ENCODE peak calls at places on chromosome 17, in five cellular contexts. W, I, B, C and Y are unnamed samples.

GRCh38 chr17:49996495-49997255 is 1.7 kb upstream of the DLX3 start:
- DNase-seq in B (peak), C (peak), W (peak), I (no peak), Y (peak)

GRCh38 chr17:48575066-48575582 is 3.0 kb downstream of the HOXB4 start:
- DNase-seq in C (no peak), B (no peak), W (no peak), I (no peak), Y (no peak)

GRCh38 chr17:50939542-50939794 is 73.3 kb upstream of the TOB1 start:
- DNase-seq in C (no peak), B (no peak), W (no peak), I (no peak), Y (no peak)

GRCh38 chr17:36812762-36813161 is 124.5 kb upstream of the LHX1 start:
- DNase-seq in C (no peak), W (no peak), I (no peak), B (no peak), Y (no peak)

GRCh38 chr17:59840329-59840907 is 52.3 kb downstream of the TUBD1 start:
- DNase-seq in W (no peak), I (no peak), B (no peak), C (no peak), Y (no peak)

GRCh38 chr17:20988001-20988641 is 54.7 kb downstream of the USP22 start:
- DNase-seq in W (no peak), I (no peak), C (no peak), B (no peak), Y (no peak)

GRCh38 chr17:4161560-4162221 is 18.7 kb downstream of the CYB5D2 start:
- DNase-seq in W (no peak), B (no peak), C (no peak), I (no peak), Y (no peak)

GRCh38 chr17:28252436-28252835 is 66.6 kb upstream of the TMEM97 start:
- DNase-seq in I (no peak), W (no peak), C (no peak), B (no peak), Y (no peak)

GRCh38 chr17:21463779-21464407 is 87.7 kb downstream of the KCNJ12 start:
- DNase-seq in B (no peak), W (no peak), C (no peak), I (no peak), Y (no peak)

GRCh38 chr17:76994237-76994637 is 126.0 kb downstream of the MGAT5B start:
- DNase-seq in I (no peak), C (no peak), B (peak), W (no peak), Y (no peak)

GRCh38 chr17:57669671-57670529 is 75.2 kb downstream of the CCDC182 start:
- DNase-seq in I (no peak), W (no peak), C (no peak), B (no peak), Y (no peak)

GRCh38 chr17:77507116-77507885 is 366.5 kb downstream of the SEC14L1 start:
- DNase-seq in I (no peak), C (no peak), W (no peak), B (no peak), Y (no peak)

GRCh38 chr17:20123209-20123608 is 114.0 kb downstream of the SPECC1 start:
- DNase-seq in I (no peak), B (no peak), W (no peak), C (no peak), Y (no peak)

GRCh38 chr17:7034955-7035590 is 742 bp upstream of the SLC16A13 start:
- DNase-seq in W (no peak), I (no peak), C (no peak), B (no peak), Y (no peak)

GRCh38 chr17:81858170-81858966 is 2.0 kb downstream of the P4HB start:
- DNase-seq in B (no peak), I (no peak), C (no peak), W (no peak), Y (no peak)

GRCh38 chr17:78679495-78680395 is 102.3 kb downstream of the CYTH1 start:
- DNase-seq in I (no peak), B (no peak), W (no peak), C (no peak), Y (no peak)

GRCh38 chr17:32828822-32829221 is 48.1 kb downstream of the MYO1D start:
- DNase-seq in B (no peak), I (no peak), W (no peak), C (no peak), Y (no peak)

GRCh38 chr17:69654981-69655581 is 240.6 kb downstream of the MAP2K6 start:
- DNase-seq in C (no peak), W (no peak), B (no peak), I (no peak), Y (no peak)

GRCh38 chr17:7295230-7296180 is 1.1 kb upstream of the YBX2 start:
- DNase-seq in I (no peak), W (no peak), C (no peak), B (no peak), Y (no peak)

GRCh38 chr17:80866050-80866793 is 125.4 kb upstream of the CHMP6 start:
- DNase-seq in W (peak), I (no peak), B (peak), C (peak), Y (peak)

GRCh38 chr17:75774988-75775668 is 9.5 kb upstream of the UNK start:
- DNase-seq in B (no peak), W (no peak), C (no peak), I (no peak), Y (no peak)

GRCh38 chr17:41959336-41960095 is 7.1 kb upstream of the CNP start:
- DNase-seq in I (peak), B (peak), C (no peak), W (no peak), Y (no peak)

GRCh38 chr17:45160505-45161287 is 979 bp upstream of the HEXIM2 start:
- DNase-seq in I (peak), B (peak), C (peak), W (peak), Y (peak)

GRCh38 chr17:72120878-72121163 is at the start of gene SOX9:
- DNase-seq in I (no peak), W (no peak), B (peak), C (no peak), Y (no peak)

GRCh38 chr17:74639704-74640142 is 16.2 kb upstream of the CD300E start:
- DNase-seq in I (no peak), B (no peak), C (no peak), W (no peak), Y (no peak)

GRCh38 chr17:60554377-60554788 is 28.3 kb upstream of the APPBP2 start:
- DNase-seq in W (no peak), I (no peak), C (no peak), B (no peak), Y (no peak)

GRCh38 chr17:44961921-44962350 is 6.2 kb downstream of the C1QL1 start:
- DNase-seq in B (no peak), W (no peak), I (no peak), C (no peak), Y (no peak)

GRCh38 chr17:50310455-50311111 is 35.3 kb upstream of the XYLT2 start:
- DNase-seq in W (no peak), I (no peak), C (no peak), B (no peak), Y (no peak)